ENCODE peak calls at places on chromosomes 1 and 21, in six cellular contexts. P, S, H, Q, J and G are unnamed samples.

GRCh38 chr1:89112871-89113613 is 12.9 kb downstream of the GBP2 start:
- DNase-seq in P (no peak), S (no peak), H (no peak), Q (no peak), J (no peak), G (no peak)

GRCh38 chr1:163170331-163170730 is 32.4 kb downstream of the RGS5 start:
- DNase-seq in P (no peak), S (peak), H (no peak), Q (no peak), J (no peak), G (peak)

GRCh38 chr21:45534591-45535331 is 7.5 kb downstream of the SLC19A1 start:
- DNase-seq in P (peak), S (peak), H (no peak), Q (peak), J (peak), G (no peak)

GRCh38 chr1:229283183-229283611 is 12.3 kb downstream of the RAB4A start:
- DNase-seq in P (no peak), S (no peak), H (no peak), Q (no peak), J (no peak), G (no peak)

GRCh38 chr1:163273766-163274441 is 47.9 kb upstream of the NUF2 start:
- DNase-seq in P (no peak), S (no peak), H (no peak), Q (no peak), J (no peak), G (no peak)

GRCh38 chr1:232655041-232655745 is 25.3 kb upstream of the SIPA1L2 start:
- DNase-seq in P (no peak), S (peak), H (no peak), Q (no peak), J (no peak), G (no peak)

GRCh38 chr1:46539968-46540367 is 11.5 kb downstream of the KNCN start:
- DNase-seq in P (no peak), S (peak), H (no peak), Q (no peak), J (no peak), G (no peak)

GRCh38 chr1:103180660-103181059 is 72.3 kb upstream of the COL11A1 start:
- DNase-seq in P (no peak), S (peak), H (peak), Q (no peak), J (no peak), G (no peak)

GRCh38 chr1:190564117-190564516 is 86.5 kb upstream of the BRINP3 start:
- DNase-seq in P (no peak), S (no peak), H (no peak), Q (no peak), J (no peak), G (no peak)

GRCh38 chr1:169634145-169634544 is 4.2 kb upstream of the SELP start:
- DNase-seq in P (no peak), S (no peak), H (no peak), Q (no peak), J (no peak), G (no peak)

GRCh38 chr1:201267481-201268229 is 15.7 kb upstream of the PKP1 start:
- DNase-seq in P (no peak), S (peak), H (no peak), Q (no peak), J (no peak), G (no peak)

DNA sequence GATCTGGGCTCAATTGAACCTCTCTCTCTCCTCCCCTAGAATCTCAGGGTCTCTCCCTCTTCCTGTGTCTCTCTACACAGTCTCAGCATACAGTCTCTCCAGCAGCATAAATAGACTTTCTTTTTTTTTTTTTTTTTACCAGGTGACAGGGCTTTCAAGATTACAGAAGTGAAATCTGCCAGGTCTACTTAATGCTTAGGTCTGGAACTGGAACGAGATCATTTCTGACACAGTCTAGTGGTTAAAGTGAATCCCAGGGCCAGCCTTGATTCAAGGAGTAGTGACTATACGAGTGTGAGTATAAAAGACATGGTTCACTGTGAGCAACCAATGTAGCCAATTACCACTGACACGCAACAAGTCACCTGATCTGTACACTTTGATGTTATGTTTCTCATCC is 193.8 kb upstream of the ESRRG start:
- DNase-seq in P (no peak), S (no peak), H (no peak), Q (no peak), J (no peak), G (no peak)
- H3K27ac ChIP-seq in P (no peak), S (no peak), H (no peak), Q (no peak), J (no peak), G (no peak)

DNA sequence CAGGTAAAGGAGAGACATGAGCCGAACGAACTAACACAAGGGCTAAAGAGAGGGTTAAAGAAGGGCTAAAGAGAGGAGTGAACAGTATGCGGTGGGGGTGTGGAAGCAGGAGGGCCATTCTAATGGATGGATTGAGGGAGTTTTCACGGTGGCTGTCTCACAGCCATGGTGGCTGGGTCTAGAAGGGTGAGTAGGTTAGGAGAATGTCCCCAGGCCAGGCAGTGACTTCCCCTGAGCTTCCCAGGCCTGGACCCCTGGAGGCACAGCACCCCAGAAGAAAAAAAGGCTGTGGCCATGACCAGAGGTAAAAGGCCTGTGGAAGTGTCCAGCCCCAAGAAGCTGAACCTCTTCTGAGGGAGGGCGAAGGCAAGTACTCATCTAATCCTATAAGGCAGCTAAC is 3.6 kb downstream of the FNDC5 start:
- DNase-seq in P (no peak), S (no peak), H (no peak), Q (no peak), J (no peak), G (no peak)
- H3K27ac ChIP-seq in P (no peak), S (no peak), H (no peak), Q (no peak), J (no peak), G (no peak)

DNA sequence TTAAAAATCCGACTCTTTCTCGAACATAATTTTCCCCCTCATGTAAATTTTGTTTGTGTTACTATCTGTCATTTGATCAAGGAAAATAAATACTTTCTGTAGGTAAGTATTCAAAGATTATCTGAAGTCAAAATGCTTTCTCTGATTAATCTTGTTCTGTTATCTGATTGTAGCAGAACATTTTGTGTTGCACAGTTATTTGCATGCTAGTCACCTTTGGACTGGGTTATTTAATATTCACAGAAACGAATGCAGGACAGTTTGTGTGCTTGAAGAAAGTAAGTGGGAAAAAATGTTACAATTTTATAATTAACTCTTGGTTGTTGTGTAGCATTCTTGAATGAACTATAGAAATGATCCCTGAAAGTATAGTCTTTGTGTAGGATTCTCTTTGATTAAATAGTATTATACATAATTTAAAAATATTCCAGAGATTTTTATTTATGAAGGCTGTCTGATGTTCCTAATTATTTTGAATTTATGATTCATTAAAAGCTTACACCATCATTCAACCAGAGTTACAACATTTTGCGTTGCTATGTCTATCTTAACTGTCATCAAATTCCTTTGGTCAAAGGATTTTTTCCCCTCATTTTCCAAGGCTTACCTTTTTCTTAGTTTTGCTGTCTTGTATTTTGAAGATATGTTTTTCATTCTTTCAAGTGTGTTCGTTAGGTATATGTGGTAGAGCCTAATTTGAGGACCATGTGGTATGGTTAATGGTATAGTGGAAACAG is 176.6 kb downstream of the GIPC2 start:
- DNase-seq in P (no peak), S (no peak), H (no peak), Q (no peak), J (no peak), G (no peak)
- H3K27ac ChIP-seq in P (no peak), S (no peak), H (no peak), Q (no peak), J (no peak), G (no peak)

GRCh38 chr21:38289697-38290096 is 32.9 kb downstream of the KCNJ15 start:
- DNase-seq in P (no peak), S (peak), H (peak), Q (peak), J (no peak), G (no peak)
- H3K27ac ChIP-seq in P (no peak), S (peak), H (no peak), Q (no peak), J (no peak), G (no peak)

GRCh38 chr1:61132176-61133047 is 50.1 kb downstream of the NFIA start:
- DNase-seq in P (no peak), S (peak), H (peak), Q (no peak), J (no peak), G (no peak)

GRCh38 chr1:61131248-61131647 is 48.9 kb downstream of the NFIA start:
- DNase-seq in P (no peak), S (no peak), H (no peak), Q (no peak), J (no peak), G (no peak)

GRCh38 chr1:61131716-61132115 is 49.4 kb downstream of the NFIA start:
- DNase-seq in P (no peak), S (peak), H (peak), Q (no peak), J (no peak), G (no peak)

GRCh38 chr1:61135286-61135685 is 52.9 kb downstream of the NFIA start:
- DNase-seq in P (no peak), S (no peak), H (no peak), Q (no peak), J (no peak), G (no peak)

DNA sequence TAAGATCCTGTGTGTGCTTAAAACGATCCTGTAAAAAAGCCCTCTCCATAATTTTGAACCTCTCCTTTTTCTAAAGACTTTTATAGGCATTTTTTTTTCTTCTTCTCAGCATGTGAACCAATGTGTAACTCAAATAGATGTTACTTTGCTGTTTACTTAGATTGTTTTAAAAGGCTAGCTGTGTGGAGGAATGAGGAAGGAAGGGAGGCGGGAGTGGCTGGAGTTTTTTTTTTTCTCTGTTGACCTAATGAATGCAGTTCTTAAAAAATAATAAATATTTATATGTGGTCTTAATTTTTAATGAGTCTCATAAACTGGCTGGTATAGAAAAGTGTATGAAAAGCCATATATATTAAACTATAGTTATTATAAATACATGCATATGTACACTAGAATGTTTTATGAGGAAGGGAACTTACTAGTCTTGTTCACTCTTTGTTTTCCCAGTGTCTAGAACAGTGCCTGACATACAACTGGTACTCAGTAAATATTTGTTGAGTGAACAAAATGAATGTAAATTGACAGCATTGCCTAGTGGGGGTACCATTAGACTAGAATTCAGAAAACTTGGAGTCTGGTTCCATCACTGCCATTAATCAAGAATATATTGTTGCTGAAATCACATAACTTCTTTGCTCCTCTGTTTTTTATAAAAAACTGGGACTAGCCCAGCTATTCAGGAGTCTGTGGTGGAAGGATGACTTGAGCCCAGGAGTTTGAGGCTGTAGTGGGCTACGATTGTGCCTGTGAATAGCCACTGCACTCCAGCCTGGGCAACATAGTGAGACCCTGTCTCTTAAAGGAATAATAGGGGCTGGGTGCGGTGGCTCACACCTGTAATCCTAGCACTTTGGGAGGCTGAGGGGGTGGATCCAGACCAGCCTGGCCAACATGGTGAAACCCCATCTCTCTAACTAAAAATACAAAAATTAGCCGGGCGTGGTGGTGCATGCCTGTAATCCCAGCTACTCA is 51.0 kb downstream of the NFIA start:
- DNase-seq in P (no peak), S (no peak), H (peak), Q (no peak), J (no peak), G (no peak)
- H3K27ac ChIP-seq in P (peak), S (no peak), H (peak), Q (peak), J (no peak), G (peak)

DNA sequence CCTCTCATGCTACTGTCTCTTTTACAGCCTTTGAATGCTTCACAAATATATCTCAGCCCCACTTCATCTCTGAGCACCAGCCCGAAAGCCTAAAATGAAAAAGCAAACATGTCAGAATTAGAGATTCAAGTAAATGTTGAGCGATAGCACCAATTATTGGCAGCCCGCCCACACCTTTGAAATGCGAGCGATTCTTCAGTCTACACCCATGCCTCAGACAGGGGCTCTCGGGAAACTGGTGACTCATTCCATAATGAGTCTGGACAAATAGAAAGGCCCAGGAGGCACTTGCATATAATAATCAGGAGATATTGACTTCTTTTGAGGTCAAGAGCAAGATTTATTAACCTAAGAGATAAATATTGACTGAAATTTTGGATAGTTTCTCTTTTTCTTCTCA is 487.3 kb upstream of the PTBP2 start:
- DNase-seq in P (peak), S (peak), H (peak), Q (peak), J (no peak), G (no peak)
- H3K27ac ChIP-seq in P (no peak), S (no peak), H (no peak), Q (no peak), J (no peak), G (peak)